ENCODE peak calls at places on chromosomes 12 and 14, in ten cellular contexts. K, F, G, D, J, H, O, Y, M and S are unnamed samples.

GRCh38 chr14:90828642-90829487 is 12.6 kb upstream of the TTC7B start:
- DNase-seq in J (no peak), F (no peak), D (peak; percentile 57), H (no peak), G (no peak), M (no peak), Y (no peak), K (peak; percentile 85), O (no peak), S (no peak)

GRCh38 chr12:120264086-120264485 is 1.4 kb downstream of the PXN start:
- DNase-seq in G (peak; percentile 22), M (no peak), F (no peak), D (peak; percentile 33), O (no peak), J (no peak), H (no peak), Y (no peak), K (no peak), S (no peak)

GRCh38 chr12:15600223-15600935 is 188.8 kb downstream of the EPS8 start:
- DNase-seq in M (no peak), O (no peak), F (no peak), D (no peak), J (no peak), G (no peak), K (no peak), H (no peak), Y (no peak), S (no peak)

GRCh38 chr14:72518809-72519377 is 375.0 kb downstream of the DPF3 start:
- DNase-seq in J (no peak), D (no peak), O (no peak), K (no peak), H (no peak), G (no peak), M (no peak), F (no peak), Y (no peak), S (peak; percentile 3)

GRCh38 chr14:71856199-71856919 is 75.9 kb upstream of the RGS6 start:
- DNase-seq in K (no peak), D (no peak), M (no peak), G (no peak), Y (no peak), H (no peak), F (no peak), O (no peak), J (no peak), S (no peak)

GRCh38 chr12:54824402-54824801 is 29.9 kb upstream of the MUCL1 start:
- DNase-seq in F (no peak), D (no peak), Y (no peak), K (no peak), H (no peak), J (no peak), G (no peak), M (no peak), O (no peak), S (no peak)

GRCh38 chr14:89290813-89291212 is 126.2 kb downstream of the FOXN3 start:
- DNase-seq in K (no peak), D (no peak), Y (no peak), G (no peak), M (no peak), F (no peak), H (no peak), O (no peak), J (no peak), S (no peak)

GRCh38 chr12:23204933-23205778 is 580.2 kb downstream of the ETNK1 start:
- DNase-seq in G (no peak), H (peak; percentile 30), Y (no peak), J (peak; percentile 81), O (peak; percentile 3), M (peak; percentile 88), D (peak; percentile 67), F (no peak), K (no peak), S (no peak)

GRCh38 chr12:25950329-25951115 is 8.0 kb upstream of the RASSF8 start:
- DNase-seq in F (no peak), M (no peak), O (no peak), D (no peak), K (peak; percentile 76), J (no peak), H (no peak), Y (no peak), G (no peak), S (no peak)

GRCh38 chr12:6363330-6364036 is 11.9 kb downstream of the SCNN1A start:
- DNase-seq in F (peak; percentile 84), H (no peak), D (peak; percentile 64), O (no peak), Y (peak; percentile 87), K (peak; percentile 99), J (peak; percentile 75), M (no peak), G (peak; percentile 84), S (peak; percentile 62)

GRCh38 chr12:2461645-2462044 is 333.1 kb upstream of the FKBP4 start:
- DNase-seq in O (no peak), J (no peak), H (no peak), K (no peak), M (no peak), F (no peak), Y (no peak), D (no peak), G (no peak), S (no peak)

GRCh38 chr14:67883717-67884116 is 64.1 kb downstream of the RAD51B start:
- DNase-seq in G (no peak), O (no peak), J (peak; percentile 50), K (no peak), H (no peak), D (peak; percentile 34), M (no peak), F (no peak), Y (no peak), S (no peak)

GRCh38 chr14:67622675-67623074 is 3.0 kb downstream of the ARG2 start:
- DNase-seq in H (no peak), D (peak; percentile 94), F (peak; percentile 41), M (no peak), G (peak; percentile 57), K (peak; percentile 92), O (peak; percentile 35), J (peak; percentile 92), Y (no peak), S (no peak)

DNA sequence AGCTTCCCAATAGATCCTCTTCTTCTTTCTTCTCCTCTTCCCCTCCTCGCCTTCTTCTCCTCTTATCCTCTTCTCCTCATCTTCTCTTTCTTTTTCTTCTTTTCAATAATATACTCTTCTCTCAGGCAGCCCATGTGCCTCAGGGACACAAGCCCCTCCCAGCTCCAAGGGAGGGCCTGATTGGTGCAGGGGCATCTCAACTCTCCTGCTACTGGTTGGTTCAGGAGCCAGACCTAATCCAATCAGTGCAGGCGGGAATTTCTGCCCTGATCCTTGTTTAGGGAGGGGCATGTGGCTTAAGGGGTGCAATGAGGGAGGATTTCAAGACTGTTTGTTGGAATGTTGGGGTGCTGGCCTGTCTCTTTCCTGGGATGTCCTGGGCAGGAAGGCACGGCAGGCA is 9.0 kb downstream of the SERPINA12 start:
- DNase-seq in K (no peak), H (no peak), D (no peak), Y (no peak), M (no peak), G (no peak), O (no peak), J (no peak), F (no peak), S (no peak)
- H3K27me3 ChIP-seq in K (peaks cover 5% of the 10 kb centered on the region), H (peaks cover 3% of the 10 kb centered on the region), D (peaks cover 74% of the 10 kb centered on the region), Y (no peaks in the 10 kb centered on the region), M (no peaks in the 10 kb centered on the region), G (no peaks in the 10 kb centered on the region), O (no peaks in the 10 kb centered on the region), J (no peaks in the 10 kb centered on the region), F (no peaks in the 10 kb centered on the region), S (no peaks in the 10 kb centered on the region)

GRCh38 chr14:100158566-100159106 is 809 bp downstream of the DEGS2 start:
- DNase-seq in D (no peak), K (no peak), F (no peak), O (no peak), M (no peak), Y (no peak), G (no peak), H (no peak), J (no peak), S (no peak)
- H3K4me3 ChIP-seq in D (peak overlapping the region; percentile 53), K (no peak overlapping the region), F (peak overlapping the region; percentile 45), O (no peak overlapping the region), M (no peak overlapping the region), Y (peak overlapping the region; percentile 65), G (peak overlapping the region; percentile 26), H (no peak overlapping the region), J (no peak overlapping the region), S (peak overlapping the region; percentile 54)

DNA sequence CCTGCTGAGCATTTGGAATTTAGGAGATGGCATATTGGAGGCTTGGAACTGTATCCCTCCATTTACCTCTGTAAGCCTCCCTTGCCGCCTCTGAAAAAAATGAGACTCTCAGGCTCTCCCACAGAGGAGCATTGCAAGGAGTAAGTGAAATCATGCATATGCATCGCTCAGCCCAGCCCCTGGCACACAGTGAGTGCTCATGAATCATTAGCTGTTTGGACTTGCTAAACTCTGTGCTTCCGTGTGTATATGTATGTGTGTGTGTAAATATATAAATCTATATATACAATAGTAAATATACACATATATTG is 17.1 kb upstream of the TBX3 start:
- DNase-seq in Y (no peak), G (no peak), H (no peak), K (no peak), D (no peak), J (no peak), M (no peak), F (no peak), O (no peak), S (no peak)
- H3K27me3 ChIP-seq in Y (peaks cover 20% of the 10 kb centered on the region), G (no peaks in the 10 kb centered on the region), H (peaks cover 6% of the 10 kb centered on the region), K (peaks cover 78% of the 10 kb centered on the region), D (peaks cover 66% of the 10 kb centered on the region), J (peaks cover 71% of the 10 kb centered on the region), M (peaks cover 82% of the 10 kb centered on the region), F (peaks cover 23% of the 10 kb centered on the region), O (no peaks in the 10 kb centered on the region), S (peaks cover 29% of the 10 kb centered on the region)

GRCh38 chr12:58441483-58441882 is 478.8 kb downstream of the LRIG3 start:
- DNase-seq in Y (no peak), J (no peak), D (no peak), F (no peak), G (no peak), O (no peak), M (no peak), K (no peak), H (no peak), S (no peak)

GRCh38 chr12:58443981-58444371 is 476.3 kb downstream of the LRIG3 start:
- DNase-seq in F (peak; percentile 31), D (peak; percentile 73), M (no peak), K (peak; percentile 39), O (no peak), G (no peak), Y (no peak), J (peak; percentile 62), H (no peak), S (no peak)

DNA sequence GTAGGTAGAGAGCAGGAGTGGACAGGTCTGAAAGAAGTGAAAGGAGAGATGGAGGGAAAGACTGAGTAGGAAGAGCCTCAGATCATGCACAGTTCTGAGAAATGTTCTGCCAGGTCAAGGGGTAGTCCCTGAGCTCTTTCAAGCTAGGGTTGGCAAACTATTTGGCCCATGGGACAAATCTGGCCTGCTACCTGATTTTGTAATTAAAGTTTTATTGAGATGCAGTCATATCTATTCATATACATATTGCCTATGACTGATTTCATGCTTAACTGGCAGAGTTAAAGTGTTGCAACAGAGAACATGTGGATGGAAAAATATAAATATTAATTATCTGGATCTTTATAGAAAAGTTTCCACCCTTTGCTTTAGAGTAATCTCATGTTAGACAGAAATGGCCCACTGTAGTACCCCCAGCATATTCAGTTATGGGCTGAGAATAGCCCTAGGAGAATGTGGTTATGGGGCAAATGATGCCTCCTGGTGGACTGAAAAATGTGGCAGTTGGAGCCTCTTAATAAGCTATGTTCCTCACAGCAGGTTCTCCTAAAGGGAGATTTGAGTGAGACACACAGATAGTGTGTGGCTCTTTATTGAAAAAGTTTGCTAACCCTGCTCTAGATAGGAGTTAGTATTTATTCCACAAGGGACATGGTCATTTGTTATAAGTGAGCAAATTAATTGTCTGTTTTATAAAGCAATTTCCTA is 476.9 kb downstream of the LRIG3 start:
- DNase-seq in H (no peak), K (no peak), O (no peak), F (no peak), G (no peak), M (no peak), D (peak; percentile 37), J (peak; percentile 60), Y (no peak), S (no peak)
- H3K4me3 ChIP-seq in H (no peak overlapping the region), K (no peak overlapping the region), O (no peak overlapping the region), F (no peak overlapping the region), G (no peak overlapping the region), M (no peak overlapping the region), D (no peak overlapping the region), J (no peak overlapping the region), Y (no peak overlapping the region), S (no peak overlapping the region)